ENCODE peak calls at places on chromosomes 2 and 18, in nine cellular contexts. G is NCI-H146; E is NCI-H748 treated with DMSO at 0.1 percent for 48 hours; L is activated naive CD8-positive, alpha-beta T cell treated with anti-CD3 and anti-CD28 coated beads, Interleukin-2, amount 10 ng/mL, durations not matched to agents 7 days and 5 days; P is Caki2; R is effector CD4-positive, alpha-beta T cell; H is cardiac fibroblast; U is mesenchymal stem cell; W is A549. S is an unnamed sample.

GRCh38 chr2:62198237-62198633 is 2.3 kb downstream of the B3GNT2 start:
- DNase-seq in G (no peak), E (no peak), L (no peak), P (no peak), R (no peak), H (no peak), U (no peak), W (no peak), S (no peak)

GRCh38 chr18:68703326-68703725 is 11.6 kb downstream of the TMX3 start:
- DNase-seq in G (no peak), E (no peak), L (no peak), P (no peak), R (no peak), H (no peak), U (no peak), W (no peak), S (no peak)

GRCh38 chr2:162164802-162165201 is 12.8 kb upstream of the GCG start:
- DNase-seq in G (no peak), E (no peak), L (no peak), P (no peak), R (no peak), H (no peak), U (no peak), W (no peak), S (no peak)

GRCh38 chr2:109317471-109318090 is 188.6 kb downstream of the SH3RF3 start:
- DNase-seq in G (no peak), E (no peak), L (no peak), P (no peak), R (no peak), H (no peak), U (peak), W (no peak), S (no peak)

GRCh38 chr2:74072542-74072941 is 75.2 kb downstream of the BOLA3 start:
- DNase-seq in G (no peak), E (no peak), L (no peak), P (no peak), R (no peak), H (peak), U (peak), W (no peak), S (no peak)

GRCh38 chr18:2881088-2881487 is 34.3 kb downstream of the EMILIN2 start:
- DNase-seq in G (no peak), E (no peak), L (no peak), P (peak), R (no peak), H (peak), U (no peak), W (no peak), S (no peak)

GRCh38 chr2:149040451-149040850 is 2.0 kb downstream of the LYPD6B start:
- DNase-seq in G (peak), E (no peak), L (peak), P (no peak), R (peak), H (no peak), U (no peak), W (peak), S (peak)

GRCh38 chr2:133774675-133775005 is 206.4 kb upstream of the NCKAP5 start:
- DNase-seq in G (no peak), E (no peak), L (no peak), P (no peak), R (no peak), H (peak), U (no peak), W (no peak), S (no peak)

GRCh38 chr2:217436386-217436785 is 566.4 kb downstream of the TNS1 start:
- DNase-seq in G (no peak), E (no peak), L (no peak), P (no peak), R (no peak), H (no peak), U (no peak), W (no peak), S (no peak)

GRCh38 chr18:12907258-12907925 is 23.4 kb upstream of the PTPN2 start:
- DNase-seq in G (no peak), E (no peak), L (no peak), P (no peak), R (no peak), H (peak), U (no peak), W (no peak), S (no peak)

GRCh38 chr18:56139372-56139771 is 499.0 kb downstream of the TXNL1 start:
- DNase-seq in G (no peak), E (no peak), L (no peak), P (no peak), R (no peak), H (peak), U (no peak), W (no peak), S (no peak)

GRCh38 chr2:10301946-10302478 is 692 bp upstream of the HPCAL1 start:
- DNase-seq in G (peak), E (peak), L (no peak), P (no peak), R (no peak), H (no peak), U (no peak), W (no peak), S (no peak)

S was measured in LoVo.